ENCODE peak calls at places on chromosomes 3 and 15, in six cellular contexts. A, G, N, R, D and P are unnamed samples.
A peak's percentile ranks its signal among the peaks of the same experiment; 100 is the strongest.

GRCh38 chr15:31082771-31083393 is 18.6 kb downstream of the TRPM1 start:
- DNase-seq in A (no peak), G (no peak), N (no peak), R (no peak), D (no peak), P (no peak)

GRCh38 chr15:46918462-46919125 is 798.7 kb upstream of the SEMA6D start:
- DNase-seq in A (no peak), G (no peak), N (no peak), R (no peak), D (no peak), P (no peak)

GRCh38 chr3:160691151-160691550 is 14.2 kb downstream of the ARL14 start:
- DNase-seq in A (no peak), G (no peak), N (no peak), R (no peak), D (no peak), P (no peak)

GRCh38 chr3:127324913-127325629 is 37.2 kb upstream of the PRR20G start:
- DNase-seq in A (no peak), G (no peak), N (no peak), R (no peak), D (no peak), P (no peak)

GRCh38 chr3:124075758-124076157 is 83.8 kb upstream of the ROPN1 start:
- DNase-seq in A (no peak), G (no peak), N (no peak), R (no peak), D (peak; percentile 21), P (no peak)

GRCh38 chr3:16842710-16843270 is 42.0 kb upstream of the PLCL2 start:
- DNase-seq in A (no peak), G (no peak), N (no peak), R (no peak), D (no peak), P (no peak)

GRCh38 chr15:76932090-76932966 is 779 bp downstream of the RCN2 start:
- DNase-seq in A (no peak), G (peak; percentile 8), N (no peak), R (no peak), D (peak; percentile 10), P (no peak)

GRCh38 chr15:48798319-48798718 is 12.6 kb downstream of the CEP152 start:
- DNase-seq in A (no peak), G (no peak), N (peak; percentile 32), R (no peak), D (no peak), P (no peak)

GRCh38 chr3:193982258-193982659 is 153.7 kb upstream of the HES1 start:
- DNase-seq in A (peak; percentile 42), G (no peak), N (no peak), R (no peak), D (no peak), P (peak; percentile 63)

GRCh38 chr3:68878322-68878721 is 54.0 kb downstream of the TAFA4 start:
- DNase-seq in A (no peak), G (peak; percentile 4), N (no peak), R (peak; percentile 36), D (peak; percentile 28), P (peak; percentile 7)

GRCh38 chr3:46184469-46184868 is 23.6 kb downstream of the CCR1 start:
- DNase-seq in A (no peak), G (no peak), N (no peak), R (no peak), D (no peak), P (peak; percentile 84)

GRCh38 chr3:148697311-148698189 is at the start of gene AGTR1:
- DNase-seq in A (peak; percentile 54), G (peak; percentile 38), N (peak; percentile 90), R (peak; percentile 48), D (peak; percentile 67), P (no peak)

GRCh38 chr15:62444104-62445027 is 279.3 kb upstream of the C2CD4B start:
- DNase-seq in A (no peak), G (no peak), N (no peak), R (no peak), D (no peak), P (peak; percentile 85)

GRCh38 chr3:42745776-42746454 is 27.1 kb downstream of the CCDC13 start:
- DNase-seq in A (no peak), G (no peak), N (peak; percentile 26), R (no peak), D (no peak), P (no peak)

GRCh38 chr3:37945803-37946530 is 44.6 kb upstream of the VILL start:
- DNase-seq in A (no peak), G (peak; percentile 76), N (no peak), R (peak; percentile 58), D (no peak), P (peak; percentile 99)

GRCh38 chr3:108914774-108915641 is 38.7 kb downstream of the GUCA1C start:
- DNase-seq in A (peak; percentile 65), G (peak; percentile 73), N (peak; percentile 79), R (peak; percentile 75), D (peak; percentile 72), P (peak; percentile 66)

GRCh38 chr3:147417896-147418295 is 8.7 kb downstream of the ZIC1 start:
- DNase-seq in A (no peak), G (no peak), N (no peak), R (no peak), D (no peak), P (no peak)

GRCh38 chr15:77497942-77498361 is 77.3 kb downstream of the HMG20A start:
- DNase-seq in A (no peak), G (no peak), N (no peak), R (peak; percentile 42), D (peak; percentile 76), P (no peak)

GRCh38 chr15:58348095-58348812 is 83.5 kb upstream of the LIPC start:
- DNase-seq in A (no peak), G (peak; percentile 26), N (no peak), R (no peak), D (no peak), P (no peak)

GRCh38 chr15:52438047-52438446 is 90.6 kb downstream of the MYO5A start:
- DNase-seq in A (no peak), G (peak; percentile 69), N (no peak), R (no peak), D (no peak), P (no peak)

GRCh38 chr3:40229411-40229810 is 80.1 kb upstream of the EIF1B start:
- DNase-seq in A (no peak), G (no peak), N (no peak), R (no peak), D (no peak), P (no peak)

GRCh38 chr3:150090877-150091276 is 120.2 kb upstream of the PFN2 start:
- DNase-seq in A (no peak), G (no peak), N (no peak), R (no peak), D (no peak), P (no peak)

GRCh38 chr15:64749999-64750657 is 25.3 kb downstream of the RBPMS2 start:
- DNase-seq in A (no peak), G (peak; percentile 63), N (peak; percentile 84), R (no peak), D (peak; percentile 59), P (no peak)

DNA sequence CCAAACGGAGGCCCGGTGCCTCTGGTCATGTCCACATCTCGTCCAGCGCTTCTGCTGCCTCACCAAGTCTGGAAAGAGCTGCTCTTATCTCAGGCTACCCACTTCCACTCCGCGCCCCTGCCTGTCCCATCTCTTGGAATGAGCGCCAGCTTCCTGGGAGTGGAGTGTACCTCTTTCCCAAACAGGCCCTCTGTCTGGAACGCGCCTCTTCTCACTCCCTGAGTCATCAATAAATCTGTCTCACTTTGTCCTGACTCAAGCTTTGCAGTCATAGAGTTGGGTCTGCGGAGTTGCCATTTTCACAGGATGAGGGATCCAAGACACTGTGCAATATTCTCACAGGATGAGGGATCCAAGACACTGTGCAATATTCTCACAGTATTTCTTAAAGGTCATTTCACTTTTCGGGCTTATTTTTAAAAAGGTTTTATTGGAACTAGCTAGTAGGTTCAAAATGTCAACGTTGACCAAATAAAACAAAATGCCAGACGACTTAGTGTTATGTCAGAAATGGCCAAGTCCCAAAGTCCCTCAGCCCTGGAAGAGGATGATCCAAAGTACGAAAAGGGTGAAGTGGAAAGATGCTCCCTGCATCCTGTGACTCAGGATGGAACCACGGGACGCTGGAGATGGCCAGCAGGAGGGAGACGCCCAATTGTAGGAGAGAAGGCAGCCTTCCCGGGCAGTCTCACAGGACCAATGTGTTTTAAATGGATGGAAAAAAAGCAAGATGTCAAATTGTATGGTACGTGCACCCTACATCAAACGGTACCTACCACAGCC is 81.1 kb downstream of the CHSY1 start:
- DNase-seq in A (peak; percentile 26), G (no peak), N (no peak), R (no peak), D (no peak), P (no peak)
- H3K4me1 ChIP-seq in A (peaks cover 13% of the 10 kb centered on the region), G (no peaks in the 10 kb centered on the region), N (no peaks in the 10 kb centered on the region), R (peaks cover 10% of the 10 kb centered on the region), D (peaks cover 6% of the 10 kb centered on the region), P (peaks cover 56% of the 10 kb centered on the region)

DNA sequence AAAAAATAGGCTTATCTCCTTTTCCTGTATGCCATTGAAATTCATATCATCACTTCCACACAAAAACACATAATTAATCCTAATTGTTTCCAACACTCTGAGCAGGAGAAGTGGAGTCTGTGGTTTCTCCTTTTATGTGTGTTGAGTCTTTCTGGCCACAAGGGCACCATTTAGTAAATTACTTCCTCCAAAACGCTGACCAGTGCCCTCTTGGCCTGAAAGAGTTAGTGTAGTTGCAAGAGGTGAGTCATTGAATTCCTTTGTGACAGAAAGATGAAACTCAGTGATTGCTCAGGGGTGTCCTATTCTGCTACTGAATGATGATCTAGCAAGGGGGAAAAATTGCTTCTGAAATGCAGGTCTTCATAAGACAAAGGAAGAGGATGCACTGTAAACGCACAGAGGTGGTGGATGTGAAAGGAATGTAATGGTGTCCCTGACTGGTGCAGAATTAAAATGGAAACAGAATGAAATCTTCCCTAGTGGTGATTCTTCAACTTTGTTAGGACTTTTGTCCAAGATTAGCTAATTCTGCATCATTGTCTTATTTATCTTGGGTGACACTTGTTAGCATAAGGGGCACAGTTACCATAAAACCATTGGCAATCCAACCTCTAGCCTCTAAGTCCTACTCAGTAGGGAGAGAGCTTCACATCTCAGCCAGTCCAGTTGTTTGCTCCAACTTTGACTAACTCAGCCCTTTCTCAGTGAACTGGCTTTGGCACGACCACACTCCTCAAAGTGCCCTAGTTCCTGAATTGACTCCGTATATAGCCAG is 208.4 kb upstream of the NANOGP8 start:
- DNase-seq in A (no peak), G (peak; percentile 82), N (peak; percentile 36), R (peak; percentile 39), D (no peak), P (no peak)
- TF ChIP-seq CTCF in A (no peak), G (peak; percentile 28), N (peak; percentile 50), R (peak; percentile 17), D (peak; percentile 15), P (peak; percentile 17)

DNA sequence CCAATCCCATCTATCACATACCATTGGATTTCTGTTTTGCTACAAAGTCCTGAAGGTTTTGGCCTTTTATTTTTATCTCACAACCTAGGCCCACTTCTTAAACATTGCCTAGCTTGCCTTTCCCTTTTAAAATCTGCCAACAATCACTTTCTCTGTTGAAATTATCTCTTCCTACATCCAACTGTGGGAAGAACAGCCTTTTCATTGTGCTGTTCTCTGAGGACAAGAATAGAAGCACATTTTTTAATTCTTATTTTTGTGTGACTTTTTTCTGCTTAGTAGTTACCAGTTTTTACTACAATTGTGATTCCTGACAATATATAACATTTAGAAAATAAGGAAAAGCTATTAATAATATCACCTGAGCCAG is 159.2 kb downstream of the CNTN6 start:
- DNase-seq in A (no peak), G (no peak), N (no peak), R (no peak), D (no peak), P (no peak)
- H3K27ac ChIP-seq in A (no peak overlapping the region), G (no peak overlapping the region), N (no peak overlapping the region), R (no peak overlapping the region), D (no peak overlapping the region), P (no peak overlapping the region)

DNA sequence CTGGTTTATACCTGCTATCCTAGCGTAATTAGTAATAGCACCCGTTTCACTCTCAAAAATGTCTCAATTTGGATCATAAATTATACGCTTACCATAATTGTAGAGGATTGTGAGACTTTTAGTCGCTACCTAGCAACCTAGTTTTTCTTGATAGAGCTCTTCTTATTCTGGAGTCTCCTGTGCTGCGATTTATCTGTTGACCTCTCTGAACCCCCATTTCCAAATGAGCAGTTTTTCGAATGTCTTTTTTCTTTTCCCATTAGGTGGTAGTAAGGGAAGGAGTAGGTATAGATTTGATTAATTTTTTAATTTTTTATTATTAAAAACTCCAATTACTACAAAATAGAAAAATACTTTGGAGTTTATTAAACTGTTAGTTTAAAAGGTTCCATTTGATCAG is 10.6 kb downstream of the SETD5 start:
- DNase-seq in A (no peak), G (no peak), N (no peak), R (no peak), D (no peak), P (no peak)
- H3K4me1 ChIP-seq in A (peaks cover 88% of the 10 kb centered on the region), G (peaks cover 60% of the 10 kb centered on the region), N (no peaks in the 10 kb centered on the region), R (peaks cover 28% of the 10 kb centered on the region), D (peaks cover 30% of the 10 kb centered on the region), P (peaks cover 41% of the 10 kb centered on the region)